ENCODE peak calls at places on chromosome 16, in eight cellular contexts. Z is WERI-Rb-1; J is RWPE1; T is heart left ventricle; F is AG04450; I is left ventricle myocardium inferior; L is CD8-positive, alpha-beta T cell; Q is coronary artery. D is an unnamed sample.
A peak's percentile ranks its signal among the peaks of the same experiment; 100 is the strongest.

GRCh38 chr16:35173295-35173694 is 1713.9 kb downstream of the TP53TG3F start:
- DNase-seq in Z (no peak), F (no peak), I (no peak), J (no peak), L (no peak), Q (peak; percentile 38), T (no peak), D (no peak)

GRCh38 chr16:59179446-59180082 is 445.4 kb upstream of the GOT2 start:
- DNase-seq in I (no peak), J (no peak), F (no peak), L (no peak), T (no peak), Q (no peak), Z (no peak), D (no peak)

GRCh38 chr16:51326131-51326856 is 175.2 kb upstream of the SALL1 start:
- DNase-seq in Z (no peak), T (no peak), F (peak; percentile 58), L (no peak), J (peak; percentile 85), Q (no peak), I (no peak), D (no peak)

GRCh38 chr16:282944-283744 is at the start of gene PDIA2:
- DNase-seq in J (no peak), F (no peak), Z (no peak), I (no peak), T (peak; percentile 70), Q (no peak), L (no peak), D (no peak)

GRCh38 chr16:48384305-48384981 is 770 bp downstream of the SIAH1 start:
- DNase-seq in I (peak; percentile 71), L (no peak), Q (no peak), J (peak; percentile 60), Z (peak; percentile 68), F (no peak), T (peak; percentile 71), D (no peak)

GRCh38 chr16:85622683-85623082 is 9.6 kb downstream of the GSE1 start:
- DNase-seq in F (no peak), Z (no peak), Q (no peak), L (no peak), J (no peak), T (no peak), I (no peak), D (no peak)

GRCh38 chr16:389317-389716 is 7.5 kb upstream of the PGAP6 start:
- DNase-seq in L (no peak), Z (peak; percentile 48), J (no peak), I (no peak), Q (no peak), F (no peak), T (no peak), D (no peak)

GRCh38 chr16:47817048-47817447 is 338.7 kb downstream of the ABCC12 start:
- DNase-seq in Q (no peak), I (no peak), J (no peak), T (no peak), L (no peak), F (no peak), Z (no peak), D (no peak)

GRCh38 chr16:47413041-47413440 is 47.8 kb downstream of the ITFG1 start:
- DNase-seq in T (no peak), Q (no peak), L (no peak), Z (no peak), I (no peak), J (no peak), F (no peak), D (no peak)

GRCh38 chr16:80612461-80613017 is 71.7 kb downstream of the DYNLRB2 start:
- DNase-seq in Z (no peak), F (no peak), I (no peak), L (no peak), T (no peak), J (no peak), Q (no peak), D (no peak)

GRCh38 chr16:68417711-68418301 is 30.5 kb downstream of the SMPD3 start:
- DNase-seq in Q (no peak), I (no peak), J (peak; percentile 74), Z (no peak), T (no peak), L (peak; percentile 74), F (no peak), D (peak; percentile 70)

GRCh38 chr16:66923247-66923851 is 2.0 kb downstream of the RRAD start:
- DNase-seq in F (no peak), I (peak; percentile 71), L (no peak), Z (peak; percentile 60), J (no peak), Q (peak; percentile 89), T (peak; percentile 74), D (no peak)

GRCh38 chr16:70345840-70346239 is 863 bp upstream of the DDX19A start:
- DNase-seq in I (no peak), J (no peak), F (no peak), T (no peak), L (no peak), Z (no peak), Q (no peak), D (no peak)

GRCh38 chr16:26705346-26705745 is 361.4 kb upstream of the C16orf82 start:
- DNase-seq in I (no peak), J (no peak), F (no peak), T (no peak), L (no peak), Z (no peak), Q (no peak), D (no peak)

GRCh38 chr16:64950262-64950661 is 171.6 kb downstream of the CDH11 start:
- DNase-seq in Q (no peak), L (no peak), T (no peak), F (no peak), I (no peak), J (no peak), Z (peak; percentile 8), D (no peak)

GRCh38 chr16:88131256-88131655 is 180.0 kb downstream of the BANP start:
- DNase-seq in T (no peak), Q (no peak), Z (no peak), I (no peak), J (no peak), F (no peak), L (no peak), D (no peak)

GRCh38 chr16:20291807-20292206 is 35.5 kb downstream of the GP2 start:
- DNase-seq in F (no peak), T (no peak), Z (no peak), Q (no peak), I (no peak), L (no peak), J (no peak), D (no peak)

GRCh38 chr16:72291121-72291520 is 119.2 kb upstream of the PMFBP1 start:
- DNase-seq in Q (no peak), L (no peak), I (no peak), Z (no peak), F (no peak), T (no peak), J (no peak), D (no peak)

GRCh38 chr16:27991876-27992275 is 71.6 kb downstream of the GSG1L start:
- DNase-seq in J (no peak), L (no peak), F (no peak), T (no peak), Q (peak; percentile 21), I (no peak), Z (no peak), D (no peak)

DNA sequence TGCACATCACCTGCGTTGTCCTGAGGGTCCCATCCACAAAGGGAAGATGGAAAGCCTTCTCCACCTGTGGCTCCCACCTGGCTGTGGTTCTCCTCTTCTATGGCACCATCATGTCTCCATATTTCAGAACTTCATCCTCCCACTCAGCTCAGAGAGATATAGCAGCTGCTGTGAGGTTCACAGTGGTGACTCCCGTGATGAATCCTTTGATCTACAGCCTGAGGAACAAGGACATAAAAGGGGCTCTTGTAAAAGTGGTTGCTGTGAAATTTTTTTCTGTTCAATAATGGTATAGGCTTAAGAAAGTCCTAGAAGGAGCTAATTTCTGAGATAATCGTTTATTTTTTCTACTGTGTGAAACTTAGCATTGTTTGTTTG is 18.7 kb downstream of the ZNF200 start:
- DNase-seq in I (no peak), T (no peak), Z (no peak), L (no peak), Q (no peak), F (no peak), J (no peak), D (no peak)
- H3K27ac ChIP-seq in I (no peak overlapping the region), T (peak overlapping the region; percentile 55), Z (no peak overlapping the region), L (peak overlapping the region; percentile 83), Q (no peak overlapping the region), F (no peak overlapping the region), J (no peak overlapping the region), D (no peak overlapping the region)

DNA sequence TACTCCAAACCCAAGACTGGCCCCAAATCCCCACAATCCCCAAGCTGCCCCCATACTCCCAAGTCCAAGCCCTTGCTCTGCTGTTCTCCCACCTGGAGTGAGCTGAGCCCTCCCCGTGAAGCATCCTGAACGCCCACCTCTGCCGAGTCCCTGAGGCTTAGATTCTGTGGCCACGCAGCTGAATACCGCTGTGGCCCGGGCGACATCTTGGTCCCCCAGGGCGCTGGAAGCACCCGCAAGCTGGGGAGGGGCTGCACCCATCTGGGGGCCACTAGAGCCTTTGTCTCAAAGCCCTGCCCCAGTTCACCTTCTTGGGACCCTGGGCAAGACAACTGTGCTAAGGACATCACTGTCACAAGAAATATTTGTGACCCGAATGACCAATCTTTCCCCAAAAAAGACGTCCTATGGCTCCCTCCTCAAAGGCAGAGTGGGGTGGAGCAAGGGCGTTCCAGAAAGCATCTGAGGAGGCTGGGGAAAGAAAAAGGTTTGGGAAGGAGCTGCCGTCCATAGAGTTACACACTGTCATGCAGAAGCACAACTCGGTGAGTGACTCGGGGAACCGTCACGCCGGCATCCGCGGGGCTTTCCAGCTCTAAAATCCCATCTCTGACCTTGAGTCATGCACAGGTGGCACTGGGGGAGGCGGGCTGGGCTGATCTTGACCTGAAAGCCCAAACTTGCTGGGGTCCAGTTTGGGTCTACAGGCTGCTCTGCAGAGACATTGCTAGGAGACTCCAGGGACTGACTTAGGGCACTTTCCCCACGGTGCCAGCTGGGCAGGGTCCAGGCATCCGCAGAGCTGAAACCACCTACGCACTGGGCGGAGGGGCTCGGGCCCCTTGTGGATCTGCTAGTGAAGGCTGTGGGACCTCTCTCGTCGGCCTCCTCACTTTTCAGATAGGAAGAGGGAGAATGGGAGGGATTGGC is 6.6 kb downstream of the PTX4 start:
- DNase-seq in I (no peak), Q (no peak), F (no peak), T (no peak), L (no peak), J (no peak), Z (no peak), D (no peak)
- H3K27ac ChIP-seq in I (no peak overlapping the region), Q (no peak overlapping the region), F (no peak overlapping the region), T (no peak overlapping the region), L (no peak overlapping the region), J (no peak overlapping the region), Z (no peak overlapping the region), D (peak overlapping the region; percentile 10)

GRCh38 chr16:10561425-10561824 is 19.0 kb downstream of the EMP2 start:
- DNase-seq in L (no peak), Z (no peak), T (no peak), Q (no peak), J (no peak), I (no peak), F (no peak), D (no peak)
- H3K27ac ChIP-seq in L (no peak overlapping the region), Z (no peak overlapping the region), T (peak overlapping the region; percentile 64), Q (peak overlapping the region; percentile 95), J (no peak overlapping the region), I (peak overlapping the region; percentile 97), F (no peak overlapping the region), D (no peak overlapping the region)

DNA sequence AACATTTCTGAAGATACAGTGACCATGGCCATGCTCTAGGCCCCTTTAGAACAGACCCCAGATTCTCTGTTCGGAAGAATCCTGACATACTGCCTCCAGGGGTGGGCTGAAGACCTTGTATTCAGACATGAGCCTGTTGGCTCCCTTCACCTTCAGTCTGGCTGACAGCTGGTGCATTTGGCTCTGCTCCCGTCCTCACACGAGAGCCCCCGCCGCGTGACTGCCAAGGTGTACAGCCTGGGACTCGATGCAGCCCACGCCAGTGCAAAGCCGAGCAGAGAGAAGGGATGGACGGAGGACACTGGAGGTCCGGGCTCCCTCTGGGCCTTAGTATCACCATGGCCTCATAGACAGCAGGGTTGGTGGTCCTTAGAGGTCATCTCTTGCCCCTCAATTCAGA is 46.9 kb downstream of the COTL1 start:
- DNase-seq in L (no peak), I (no peak), T (no peak), F (no peak), Q (no peak), J (no peak), Z (no peak), D (no peak)
- H3K27ac ChIP-seq in L (no peak overlapping the region), I (no peak overlapping the region), T (peak overlapping the region; percentile 64), F (no peak overlapping the region), Q (no peak overlapping the region), J (no peak overlapping the region), Z (no peak overlapping the region), D (no peak overlapping the region)